ENCODE peak calls at places on chromosomes 16 and 17, in four cellular contexts. K, C, W and A are unnamed samples.

GRCh38 chr17:68497885-68498319 is 14.3 kb upstream of the PRKAR1A start:
- DNase-seq in K (no peak), C (no peak), W (no peak), A (no peak)

GRCh38 chr16:19348578-19349315 is 63.2 kb downstream of the CLEC19A start:
- DNase-seq in K (no peak), C (no peak), W (no peak), A (no peak)

GRCh38 chr16:28202147-28202746 is 9.5 kb downstream of the XPO6 start:
- DNase-seq in K (no peak), C (no peak), W (no peak), A (no peak)

GRCh38 chr16:30010817-30011504 is at the start of gene DOC2A:
- DNase-seq in K (no peak), C (no peak), W (no peak), A (no peak)

GRCh38 chr17:59842901-59843652 is 49.7 kb downstream of the TUBD1 start:
- DNase-seq in K (peak; percentile 97), C (no peak), W (peak; percentile 96), A (peak; percentile 97)

GRCh38 chr17:68433211-68433610 is 24.1 kb downstream of the WIPI1 start:
- DNase-seq in K (no peak), C (no peak), W (no peak), A (no peak)

GRCh38 chr16:54242199-54242598 is 44.4 kb downstream of the IRX3 start:
- DNase-seq in K (no peak), C (no peak), W (no peak), A (no peak)

GRCh38 chr16:3640207-3640606 is 14.3 kb upstream of the DNASE1 start:
- DNase-seq in K (no peak), C (no peak), W (no peak), A (no peak)

GRCh38 chr16:56600398-56600999 is 7.9 kb upstream of the MT2A start:
- DNase-seq in K (peak; percentile 66), C (no peak), W (no peak), A (peak; percentile 60)

GRCh38 chr17:57783338-57783742 is 38.2 kb upstream of the CCDC182 start:
- DNase-seq in K (peak; percentile 5), C (peak; percentile 70), W (no peak), A (peak; percentile 33)

GRCh38 chr16:27922433-27922832 is 141.1 kb downstream of the GSG1L start:
- DNase-seq in K (no peak), C (no peak), W (no peak), A (no peak)

GRCh38 chr17:29945281-29945680 is 3.8 kb downstream of the EFCAB5 start:
- DNase-seq in K (no peak), C (no peak), W (no peak), A (no peak)

GRCh38 chr16:85645021-85645589 is 32.0 kb downstream of the GSE1 start:
- DNase-seq in K (no peak), C (no peak), W (no peak), A (no peak)

GRCh38 chr17:64531955-64532371 is 25.2 kb downstream of the CEP95 start:
- DNase-seq in K (peak; percentile 59), C (no peak), W (peak; percentile 59), A (no peak)

GRCh38 chr16:82878466-82878865 is 251.7 kb downstream of the CDH13 start:
- DNase-seq in K (no peak), C (no peak), W (no peak), A (no peak)

GRCh38 chr17:35730400-35731005 is 936 bp upstream of the RASL10B start:
- DNase-seq in K (no peak), C (no peak), W (no peak), A (no peak)

GRCh38 chr16:28873543-28874201 is 4.6 kb upstream of the ATP2A1 start:
- DNase-seq in K (no peak), C (no peak), W (no peak), A (peak; percentile 7)

DNA sequence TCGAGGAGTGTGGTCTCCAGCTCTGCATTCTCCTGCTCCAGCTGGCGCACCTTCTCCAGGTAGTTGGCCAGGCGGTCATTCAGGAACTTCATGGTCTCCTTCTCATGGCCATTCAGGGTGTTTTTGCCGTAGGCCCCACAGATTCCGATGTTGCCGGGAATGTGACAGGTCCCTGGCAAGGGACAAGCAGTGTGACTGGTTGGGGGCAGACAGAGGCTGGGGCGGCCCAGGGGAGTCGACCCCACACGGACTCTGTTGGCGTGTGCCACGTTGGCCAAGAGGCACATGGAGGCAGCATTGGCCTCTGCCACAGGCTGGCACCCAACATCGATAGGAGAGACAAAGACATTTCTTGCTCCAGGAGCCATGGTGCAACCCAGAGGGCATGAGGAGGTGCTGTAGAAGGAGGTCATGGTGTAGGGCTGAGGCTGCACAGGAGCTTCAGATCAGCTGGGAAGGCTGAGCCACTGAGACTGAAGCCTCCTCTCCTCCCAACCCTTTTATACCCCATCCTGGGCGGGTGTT is at the start of gene KRT37:
- DNase-seq in K (no peak), C (no peak), W (no peak), A (no peak)
- TF ChIP-seq CTCF in K (no peak), C (no peak), W (no peak), A (no peak)

GRCh38 chr17:52298881-52299280 is 140.4 kb upstream of the CA10 start:
- DNase-seq in K (no peak), C (no peak), W (no peak), A (no peak)
- H3K4me3 ChIP-seq in K (no peak overlapping the region), C (no peak overlapping the region), W (no peak overlapping the region), A (no peak overlapping the region)

GRCh38 chr16:74607967-74608356 is 1.0 kb upstream of the GLG1 start:
- DNase-seq in K (peak; percentile 40), C (no peak), W (no peak), A (peak; percentile 33)

GRCh38 chr16:74607310-74607966 is 524 bp upstream of the GLG1 start:
- DNase-seq in K (no peak), C (no peak), W (no peak), A (no peak)

GRCh38 chr16:74605332-74605731 is 1.6 kb downstream of the GLG1 start:
- DNase-seq in K (no peak), C (no peak), W (no peak), A (no peak)

GRCh38 chr16:74605746-74606520 is 981 bp downstream of the GLG1 start:
- DNase-seq in K (no peak), C (no peak), W (no peak), A (peak; percentile 51)

DNA sequence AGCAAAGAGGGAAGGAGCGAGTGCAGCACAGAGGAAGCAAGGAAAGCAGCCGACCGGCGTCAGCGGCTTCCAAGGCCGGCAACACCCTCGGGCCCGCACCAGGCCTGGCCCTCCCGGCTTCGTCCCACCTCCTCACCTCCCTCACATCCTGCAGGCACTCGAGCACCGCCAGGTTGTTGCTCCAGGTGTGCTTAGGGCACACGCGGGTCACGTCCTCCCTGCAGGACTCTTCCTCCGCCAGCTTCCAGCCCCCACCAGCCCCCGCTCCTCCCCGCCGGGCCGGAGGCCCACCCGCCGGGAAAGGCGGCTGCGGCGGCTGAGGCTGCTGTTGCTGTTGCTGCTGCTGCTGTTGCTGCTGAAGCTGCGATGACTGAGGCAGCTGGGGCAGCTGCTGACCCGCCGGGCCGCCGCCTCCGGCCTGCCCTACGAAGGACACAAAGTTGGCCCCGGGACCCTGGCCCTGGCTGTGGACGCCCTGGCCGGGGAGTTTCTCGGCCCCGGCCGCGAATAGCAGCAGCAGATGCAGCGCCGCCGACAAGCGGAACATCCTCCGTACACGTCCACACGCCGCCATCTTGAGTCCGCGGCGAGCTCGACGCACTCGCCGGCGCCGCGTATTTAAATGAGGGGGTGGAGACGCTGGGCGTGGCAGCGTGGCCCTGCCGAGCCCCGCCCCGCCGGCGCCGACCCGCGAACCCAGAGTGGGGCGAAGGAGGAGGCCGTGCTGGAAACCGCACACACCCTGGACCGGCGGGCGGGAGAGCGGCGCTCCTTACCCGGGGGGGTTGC is at the start of gene GLG1:
- DNase-seq in K (peak; percentile 89), C (peak; percentile 92), W (peak; percentile 49), A (peak; percentile 92)
- TF ChIP-seq CTCF in K (no peak), C (no peak), W (no peak), A (no peak)

DNA sequence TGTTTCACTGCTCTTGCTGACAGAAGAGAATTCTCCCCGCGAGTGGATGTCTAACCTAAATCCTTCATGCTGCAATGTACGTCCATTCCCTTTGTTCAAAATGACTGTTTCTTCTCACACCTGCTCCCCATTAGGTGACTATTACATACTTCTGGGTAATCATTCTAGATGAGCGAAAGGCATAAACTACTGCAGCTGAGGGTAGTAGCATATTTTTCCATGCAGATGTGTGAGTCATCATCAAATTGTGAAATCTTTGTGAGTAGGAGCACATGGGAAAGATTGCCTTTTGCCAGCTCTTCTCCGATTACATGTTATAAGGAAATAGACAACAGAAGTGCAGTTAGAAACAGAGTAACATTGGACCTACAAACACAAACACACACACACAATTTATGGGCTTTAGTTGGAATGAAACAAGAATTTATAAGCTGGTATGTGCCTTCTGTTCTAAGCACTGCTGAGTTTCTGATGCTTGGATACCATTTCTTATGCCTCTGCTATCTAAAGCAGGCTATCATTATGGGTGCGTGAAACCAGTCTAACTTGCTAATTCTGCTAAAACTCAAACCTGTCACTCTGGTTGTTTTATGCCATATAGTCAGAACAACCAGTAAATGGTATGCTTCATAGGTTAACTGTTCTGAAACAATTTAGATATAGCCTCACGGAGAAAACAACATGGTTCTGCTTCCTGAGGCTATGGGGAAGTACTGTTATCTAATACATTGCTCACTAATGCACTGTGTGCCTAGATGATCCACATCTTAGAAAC is 346.9 kb upstream of the PSMD7 start:
- DNase-seq in K (peak; percentile 83), C (no peak), W (peak; percentile 88), A (peak; percentile 66)
- H3K4me3 ChIP-seq in K (no peak overlapping the region), C (peak overlapping the region; percentile 41), W (no peak overlapping the region), A (no peak overlapping the region)

GRCh38 chr17:7313028-7313889 is 1.9 kb downstream of the GPS2 start:
- DNase-seq in K (peak; percentile 2), C (no peak), W (no peak), A (no peak)
- TF ChIP-seq CTCF in K (no peak), C (no peak), W (no peak), A (no peak)